ENCODE peak calls at places on chromosome 15, in eight cellular contexts. One of them, this sample, is unnamed.

GRCh38 chr15:89566141-89566540 is 9.1 kb upstream of the TICRR start:
- DNase-seq in AG10803: peak
- DNase-seq in PC-9: no peak
- DNase-seq in HFFc6: no peak
- DNase-seq in GM10248: no peak
- DNase-seq in kidney epithelial cell: no peak
- DNase-seq in esophagus muscularis mucosa: no peak
- DNase-seq in upper lobe of right lung: no peak
- DNase-seq in this sample: no peak

GRCh38 chr15:70593795-70594194 is 169.6 kb downstream of the UACA start:
- DNase-seq in AG10803: no peak
- DNase-seq in PC-9: no peak
- DNase-seq in HFFc6: no peak
- DNase-seq in GM10248: no peak
- DNase-seq in kidney epithelial cell: no peak
- DNase-seq in esophagus muscularis mucosa: no peak
- DNase-seq in upper lobe of right lung: no peak
- DNase-seq in this sample: no peak

GRCh38 chr15:28132524-28133275 is 33.6 kb upstream of the OCA2 start:
- DNase-seq in AG10803: peak
- DNase-seq in PC-9: no peak
- DNase-seq in HFFc6: peak
- DNase-seq in GM10248: no peak
- DNase-seq in kidney epithelial cell: no peak
- DNase-seq in esophagus muscularis mucosa: no peak
- DNase-seq in upper lobe of right lung: no peak
- DNase-seq in this sample: no peak

GRCh38 chr15:41607033-41607432 is 48.0 kb downstream of the TYRO3 start:
- DNase-seq in AG10803: peak
- DNase-seq in PC-9: no peak
- DNase-seq in HFFc6: peak
- DNase-seq in GM10248: no peak
- DNase-seq in kidney epithelial cell: peak
- DNase-seq in esophagus muscularis mucosa: no peak
- DNase-seq in upper lobe of right lung: no peak
- DNase-seq in this sample: no peak

GRCh38 chr15:41860049-41860828 is 21.6 kb downstream of the PLA2G4B start:
- DNase-seq in AG10803: no peak
- DNase-seq in PC-9: no peak
- DNase-seq in HFFc6: no peak
- DNase-seq in GM10248: no peak
- DNase-seq in kidney epithelial cell: no peak
- DNase-seq in esophagus muscularis mucosa: no peak
- DNase-seq in upper lobe of right lung: no peak
- DNase-seq in this sample: no peak

GRCh38 chr15:34271493-34271892 is 46.7 kb downstream of the EMC4 start:
- DNase-seq in AG10803: peak
- DNase-seq in PC-9: peak
- DNase-seq in HFFc6: peak
- DNase-seq in GM10248: no peak
- DNase-seq in kidney epithelial cell: peak
- DNase-seq in esophagus muscularis mucosa: no peak
- DNase-seq in upper lobe of right lung: no peak
- DNase-seq in this sample: no peak

GRCh38 chr15:60003243-60004018 is 680 bp upstream of the FOXB1 start:
- DNase-seq in AG10803: no peak
- DNase-seq in PC-9: no peak
- DNase-seq in HFFc6: no peak
- DNase-seq in GM10248: peak
- DNase-seq in kidney epithelial cell: no peak
- DNase-seq in esophagus muscularis mucosa: no peak
- DNase-seq in upper lobe of right lung: no peak
- DNase-seq in this sample: no peak

GRCh38 chr15:69782809-69783208 is 314.9 kb downstream of the TLE3 start:
- DNase-seq in AG10803: no peak
- DNase-seq in PC-9: no peak
- DNase-seq in HFFc6: no peak
- DNase-seq in GM10248: no peak
- DNase-seq in kidney epithelial cell: no peak
- DNase-seq in esophagus muscularis mucosa: peak
- DNase-seq in upper lobe of right lung: no peak
- DNase-seq in this sample: no peak

GRCh38 chr15:41857316-41857715 is 18.7 kb downstream of the PLA2G4B start:
- DNase-seq in AG10803: no peak
- DNase-seq in PC-9: no peak
- DNase-seq in HFFc6: no peak
- DNase-seq in GM10248: no peak
- DNase-seq in kidney epithelial cell: no peak
- DNase-seq in esophagus muscularis mucosa: no peak
- DNase-seq in upper lobe of right lung: no peak
- DNase-seq in this sample: no peak

GRCh38 chr15:31049682-31050606 is 51.6 kb downstream of the TRPM1 start:
- DNase-seq in AG10803: no peak
- DNase-seq in PC-9: no peak
- DNase-seq in HFFc6: no peak
- DNase-seq in GM10248: no peak
- DNase-seq in kidney epithelial cell: no peak
- DNase-seq in esophagus muscularis mucosa: no peak
- DNase-seq in upper lobe of right lung: no peak
- DNase-seq in this sample: no peak

GRCh38 chr15:97870771-97871170 is 89.7 kb upstream of the ARRDC4 start:
- DNase-seq in AG10803: no peak
- DNase-seq in PC-9: no peak
- DNase-seq in HFFc6: no peak
- DNase-seq in GM10248: no peak
- DNase-seq in kidney epithelial cell: no peak
- DNase-seq in esophagus muscularis mucosa: no peak
- DNase-seq in upper lobe of right lung: no peak
- DNase-seq in this sample: no peak

GRCh38 chr15:66721954-66722353 is 19.9 kb downstream of the SMAD6 start:
- DNase-seq in AG10803: no peak
- DNase-seq in PC-9: no peak
- DNase-seq in HFFc6: no peak
- DNase-seq in GM10248: no peak
- DNase-seq in kidney epithelial cell: no peak
- DNase-seq in esophagus muscularis mucosa: no peak
- DNase-seq in upper lobe of right lung: no peak
- DNase-seq in this sample: no peak
- TF ChIP-seq CTCF in AG10803: no peak
- TF ChIP-seq CTCF in PC-9: no peak
- TF ChIP-seq CTCF in HFFc6: no peak
- TF ChIP-seq CTCF in GM10248: no peak
- TF ChIP-seq CTCF in kidney epithelial cell: no peak
- TF ChIP-seq CTCF in esophagus muscularis mucosa: no peak
- TF ChIP-seq CTCF in upper lobe of right lung: no peak
- TF ChIP-seq CTCF in this sample: no peak

DNA sequence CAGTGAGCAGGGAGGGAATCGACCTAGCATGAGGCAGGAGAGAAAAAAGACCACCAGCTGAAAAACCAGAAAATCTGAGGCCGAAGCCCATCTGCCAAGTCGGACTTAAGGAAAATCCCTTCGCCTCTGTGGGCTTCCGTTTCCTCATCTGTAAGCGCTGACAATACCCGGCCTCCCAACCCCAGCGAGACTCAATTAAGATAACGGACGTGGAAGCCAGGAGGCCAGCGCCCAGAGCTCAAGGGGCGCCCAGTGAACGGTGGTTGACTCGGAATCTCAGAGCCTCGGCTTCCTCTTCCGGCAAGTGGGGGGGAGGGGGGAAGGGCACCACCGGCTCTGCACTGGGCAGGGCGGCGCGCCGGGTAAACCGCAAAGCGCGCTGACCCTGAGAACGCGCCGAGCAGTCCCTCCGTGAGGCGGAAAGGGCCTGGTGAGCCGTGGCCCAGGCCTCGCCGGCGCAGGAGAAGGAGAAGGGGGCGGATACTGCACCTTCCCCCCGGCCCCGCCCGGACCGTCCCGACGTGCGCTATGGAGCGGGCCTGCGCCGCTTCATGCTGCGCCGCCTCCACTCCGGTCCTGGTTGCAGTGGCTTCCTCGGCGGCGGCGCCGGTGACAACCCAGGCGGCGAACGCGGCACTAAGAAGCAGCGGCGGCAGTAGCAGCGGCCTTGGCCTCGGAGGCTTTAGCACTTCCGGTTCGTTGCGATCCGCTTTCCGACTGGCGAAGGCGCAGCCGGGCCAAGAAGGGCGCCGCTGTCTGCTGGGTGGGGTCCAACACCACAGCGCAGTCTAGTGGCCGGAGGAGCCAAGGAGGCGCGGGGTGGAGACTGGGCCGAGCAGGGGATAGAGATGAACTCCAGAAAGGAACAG is at the start of gene DPP8:
- DNase-seq in AG10803: peak
- DNase-seq in PC-9: peak
- DNase-seq in HFFc6: peak
- DNase-seq in GM10248: peak
- DNase-seq in kidney epithelial cell: peak
- DNase-seq in esophagus muscularis mucosa: peak
- DNase-seq in upper lobe of right lung: peak
- DNase-seq in this sample: peak
- TF ChIP-seq CTCF in AG10803: peak
- TF ChIP-seq CTCF in PC-9: peak
- TF ChIP-seq CTCF in HFFc6: peak
- TF ChIP-seq CTCF in GM10248: peak
- TF ChIP-seq CTCF in kidney epithelial cell: peak
- TF ChIP-seq CTCF in esophagus muscularis mucosa: peak
- TF ChIP-seq CTCF in upper lobe of right lung: peak
- TF ChIP-seq CTCF in this sample: no peak

DNA sequence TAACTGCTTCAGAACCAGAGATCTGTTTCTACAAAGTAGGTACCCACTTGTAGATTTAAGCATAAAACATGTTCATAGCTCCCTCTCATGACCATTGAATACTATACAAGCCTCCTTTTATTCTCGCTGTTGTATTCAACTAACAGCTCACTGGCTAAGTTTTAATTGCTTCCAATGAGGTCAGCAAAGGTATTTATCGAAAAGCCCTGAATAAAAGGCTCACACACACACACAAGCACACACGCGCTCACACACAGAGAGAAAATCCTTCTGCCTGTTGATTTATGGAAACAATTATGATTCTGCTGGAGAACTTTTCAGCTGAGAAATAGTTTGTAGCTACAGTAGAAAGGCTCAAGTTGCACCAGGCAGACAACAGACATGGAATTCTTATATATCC is at the start of gene FGF7:
- DNase-seq in AG10803: peak
- DNase-seq in PC-9: no peak
- DNase-seq in HFFc6: peak
- DNase-seq in GM10248: no peak
- DNase-seq in kidney epithelial cell: no peak
- DNase-seq in esophagus muscularis mucosa: no peak
- DNase-seq in upper lobe of right lung: no peak
- DNase-seq in this sample: no peak
- TF ChIP-seq CTCF in AG10803: peak
- TF ChIP-seq CTCF in PC-9: no peak
- TF ChIP-seq CTCF in HFFc6: no peak
- TF ChIP-seq CTCF in GM10248: peak
- TF ChIP-seq CTCF in kidney epithelial cell: no peak
- TF ChIP-seq CTCF in esophagus muscularis mucosa: peak
- TF ChIP-seq CTCF in upper lobe of right lung: peak
- TF ChIP-seq CTCF in this sample: no peak

DNA sequence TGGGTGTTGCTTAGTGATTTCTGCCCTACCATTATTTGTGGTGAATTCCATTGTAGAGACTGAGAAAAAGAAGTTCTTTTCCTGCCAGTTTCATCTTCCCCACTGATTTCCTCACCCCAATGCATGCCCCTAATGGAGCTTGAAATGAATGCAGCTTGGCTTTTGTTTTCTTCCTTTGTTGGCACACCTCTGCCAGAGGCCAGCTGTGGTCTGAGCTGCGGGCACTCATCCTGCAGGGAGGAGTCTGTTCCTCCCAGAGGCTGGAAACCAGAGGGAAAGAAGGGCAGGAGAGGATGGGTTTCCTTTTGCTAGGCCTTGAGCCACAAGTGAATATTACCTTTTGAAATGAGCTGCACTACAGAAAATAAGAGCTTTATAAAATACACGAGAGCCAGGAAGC is 9.3 kb upstream of the ST8SIA2 start:
- DNase-seq in AG10803: peak
- DNase-seq in PC-9: no peak
- DNase-seq in HFFc6: no peak
- DNase-seq in GM10248: no peak
- DNase-seq in kidney epithelial cell: no peak
- DNase-seq in esophagus muscularis mucosa: no peak
- DNase-seq in upper lobe of right lung: no peak
- DNase-seq in this sample: no peak
- TF ChIP-seq CTCF in AG10803: no peak
- TF ChIP-seq CTCF in PC-9: no peak
- TF ChIP-seq CTCF in HFFc6: no peak
- TF ChIP-seq CTCF in GM10248: no peak
- TF ChIP-seq CTCF in kidney epithelial cell: no peak
- TF ChIP-seq CTCF in esophagus muscularis mucosa: no peak
- TF ChIP-seq CTCF in upper lobe of right lung: no peak
- TF ChIP-seq CTCF in this sample: no peak

DNA sequence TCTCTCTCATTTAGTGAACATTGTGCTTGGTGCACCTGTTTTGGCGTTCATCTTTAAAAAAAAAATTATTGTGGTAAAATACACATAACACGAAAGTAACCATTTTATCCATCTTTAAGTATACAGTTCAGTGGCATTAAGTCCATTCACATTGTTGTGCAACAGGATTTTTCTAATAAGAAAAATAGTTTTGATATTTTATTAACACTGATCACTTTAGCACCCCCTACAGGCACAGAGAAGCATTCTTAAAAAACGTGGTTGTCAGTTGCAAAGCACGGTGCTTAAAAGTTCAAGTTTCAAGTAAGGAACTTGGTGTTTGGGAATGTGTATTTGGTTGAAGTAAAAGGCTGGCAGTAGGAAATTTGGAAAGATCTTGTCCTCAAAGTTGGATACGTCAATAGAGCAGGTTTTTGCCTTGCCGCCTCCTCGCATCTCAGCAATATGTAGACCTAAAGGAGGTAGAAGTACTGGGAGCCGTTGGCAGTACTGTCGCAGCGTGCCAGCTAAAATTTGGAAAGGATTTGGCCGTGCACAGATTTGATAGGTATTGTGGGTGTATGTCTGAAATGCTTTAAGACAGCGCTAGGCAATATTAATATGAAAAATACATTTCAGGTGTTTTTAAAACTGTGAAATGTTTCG is 110.4 kb downstream of the LRRC28 start:
- DNase-seq in AG10803: peak
- DNase-seq in PC-9: no peak
- DNase-seq in HFFc6: peak
- DNase-seq in GM10248: no peak
- DNase-seq in kidney epithelial cell: no peak
- DNase-seq in esophagus muscularis mucosa: no peak
- DNase-seq in upper lobe of right lung: no peak
- DNase-seq in this sample: no peak
- TF ChIP-seq CTCF in AG10803: peak
- TF ChIP-seq CTCF in PC-9: peak
- TF ChIP-seq CTCF in HFFc6: peak
- TF ChIP-seq CTCF in GM10248: no peak
- TF ChIP-seq CTCF in kidney epithelial cell: peak
- TF ChIP-seq CTCF in esophagus muscularis mucosa: peak
- TF ChIP-seq CTCF in upper lobe of right lung: peak
- TF ChIP-seq CTCF in this sample: peak

GRCh38 chr15:32994810-32995424 is 199.6 kb downstream of the FMN1 start:
- DNase-seq in AG10803: peak
- DNase-seq in PC-9: no peak
- DNase-seq in HFFc6: peak
- DNase-seq in GM10248: peak
- DNase-seq in kidney epithelial cell: no peak
- DNase-seq in esophagus muscularis mucosa: no peak
- DNase-seq in upper lobe of right lung: no peak
- DNase-seq in this sample: no peak
- TF ChIP-seq CTCF in AG10803: peak
- TF ChIP-seq CTCF in PC-9: peak
- TF ChIP-seq CTCF in HFFc6: peak
- TF ChIP-seq CTCF in GM10248: peak
- TF ChIP-seq CTCF in kidney epithelial cell: peak
- TF ChIP-seq CTCF in esophagus muscularis mucosa: peak
- TF ChIP-seq CTCF in upper lobe of right lung: peak
- TF ChIP-seq CTCF in this sample: peak